ENCODE peak calls at places on chromosome 3, in ten cellular contexts. F is HT-29, G is fibroblast of the aortic adventitia, V is pulmonary artery endothelial cell, K is hepatic stellate cell, S is AG08396, A is WERI-Rb-1, B is PC-9, P is astrocyte, I is neuronal stem cell. R is an unnamed sample.

GRCh38 chr3:172846103-172846561 is 95.6 kb downstream of the ECT2 start:
- DNase-seq in I (no peak), P (no peak), S (no peak), K (no peak), F (no peak), B (no peak), A (no peak), V (no peak), G (no peak), R (no peak)

GRCh38 chr3:64079369-64080160 is 56.3 kb upstream of the PSMD6 start:
- DNase-seq in B (no peak), K (no peak), V (no peak), S (no peak), A (no peak), G (peak; percentile 37), I (no peak), F (no peak), P (no peak), R (no peak)

GRCh38 chr3:79385211-79385610 is 382.6 kb downstream of the ROBO1 start:
- DNase-seq in S (no peak), B (no peak), K (no peak), I (no peak), G (no peak), A (no peak), V (no peak), P (no peak), F (no peak), R (no peak)

GRCh38 chr3:24123596-24123995 is 178.5 kb downstream of the NR1D2 start:
- DNase-seq in F (no peak), I (no peak), B (no peak), V (no peak), K (peak; percentile 40), A (no peak), S (peak; percentile 29), G (no peak), P (peak; percentile 23), R (no peak)

GRCh38 chr3:134646086-134646485 is 4.7 kb downstream of the KY start:
- DNase-seq in F (no peak), S (no peak), K (no peak), I (no peak), G (no peak), B (no peak), V (no peak), A (no peak), P (no peak), R (no peak)

GRCh38 chr3:106093616-106094015 is 224.8 kb upstream of the CBLB start:
- DNase-seq in F (no peak), S (no peak), B (no peak), K (no peak), I (no peak), A (no peak), G (no peak), V (no peak), P (no peak), R (no peak)

GRCh38 chr3:113825090-113825489 is 13.5 kb upstream of the GRAMD1C start:
- DNase-seq in F (peak; percentile 52), B (no peak), G (no peak), I (no peak), K (peak; percentile 12), A (no peak), S (no peak), P (no peak), V (no peak), R (no peak)

GRCh38 chr3:82133070-82133606 is 371.7 kb upstream of the GBE1 start:
- DNase-seq in P (peak; percentile 26), G (peak; percentile 78), K (peak; percentile 18), S (peak; percentile 51), I (peak; percentile 45), B (peak; percentile 29), F (peak; percentile 28), A (peak; percentile 49), V (peak; percentile 45), R (peak; percentile 42)

GRCh38 chr3:71905426-71905825 is 120.5 kb upstream of the PROK2 start:
- DNase-seq in G (no peak), P (no peak), F (no peak), B (no peak), S (no peak), K (no peak), A (no peak), I (no peak), V (no peak), R (no peak)

GRCh38 chr3:26963356-26963742 is 340.8 kb downstream of the LRRC3B start:
- DNase-seq in P (no peak), S (no peak), F (peak; percentile 5), G (no peak), B (no peak), V (no peak), I (no peak), K (no peak), A (no peak), R (peak; percentile 3)

GRCh38 chr3:189458536-189458935 is 172.7 kb upstream of the TP63 start:
- DNase-seq in I (no peak), B (peak; percentile 86), G (peak; percentile 78), K (no peak), S (no peak), A (no peak), V (no peak), P (peak; percentile 27), F (peak; percentile 13), R (no peak)

GRCh38 chr3:112302061-112302830 is 8.2 kb upstream of the SLC9C1 start:
- DNase-seq in V (no peak), I (no peak), P (no peak), B (no peak), K (no peak), S (no peak), A (no peak), F (no peak), G (peak; percentile 20), R (no peak)

R was measured in HepG2.